ENCODE peak calls at places on chromosomes 16 and 17, in eight cellular contexts. Q is AG09319, T is PC-9, L is GM06990, U is glutamatergic neuron, A is neural crest cell, R is esophagus squamous epithelium, S is RWPE1. N is an unnamed sample.

GRCh38 chr16:65809627-65810026 is 556.9 kb upstream of the CDH5 start:
- DNase-seq in Q (no peak), T (no peak), L (no peak), U (no peak), A (no peak), R (no peak), S (no peak), N (no peak)

GRCh38 chr17:77875881-77876509 is 82.5 kb upstream of the TNRC6C start:
- DNase-seq in Q (no peak), T (no peak), L (no peak), U (no peak), A (no peak), R (no peak), S (no peak), N (no peak)

GRCh38 chr17:75927286-75927922 is 13.4 kb downstream of the FBF1 start:
- DNase-seq in Q (no peak), T (no peak), L (no peak), U (no peak), A (peak), R (no peak), S (peak), N (no peak)

GRCh38 chr16:23134274-23134673 is 15.0 kb downstream of the USP31 start:
- DNase-seq in Q (no peak), T (no peak), L (no peak), U (no peak), A (no peak), R (no peak), S (no peak), N (no peak)

GRCh38 chr16:29777576-29778360 is at the start of gene ZG16:
- DNase-seq in Q (no peak), T (peak), L (no peak), U (no peak), A (no peak), R (no peak), S (no peak), N (no peak)

GRCh38 chr16:51591480-51591879 is 440.4 kb upstream of the SALL1 start:
- DNase-seq in Q (no peak), T (no peak), L (no peak), U (no peak), A (no peak), R (no peak), S (no peak), N (no peak)

GRCh38 chr16:2716948-2717347 is 3.1 kb downstream of the PRSS27 start:
- DNase-seq in Q (no peak), T (no peak), L (no peak), U (no peak), A (no peak), R (no peak), S (no peak), N (no peak)

GRCh38 chr17:49468827-49469385 is 26.2 kb upstream of the NGFR start:
- DNase-seq in Q (no peak), T (no peak), L (no peak), U (no peak), A (no peak), R (no peak), S (no peak), N (no peak)

GRCh38 chr17:39517224-39517623 is 55.9 kb downstream of the CDK12 start:
- DNase-seq in Q (no peak), T (no peak), L (no peak), U (no peak), A (no peak), R (no peak), S (no peak), N (no peak)

GRCh38 chr16:4309833-4310266 is 6.0 kb upstream of the GLIS2 start:
- DNase-seq in Q (peak), T (peak), L (peak), U (peak), A (peak), R (no peak), S (no peak), N (no peak)

GRCh38 chr16:78576941-78577340 is 477.5 kb downstream of the WWOX start:
- DNase-seq in Q (no peak), T (no peak), L (no peak), U (no peak), A (no peak), R (no peak), S (peak), N (no peak)

GRCh38 chr17:7897090-7897489 is 8.5 kb downstream of the CHD3 start:
- DNase-seq in Q (no peak), T (no peak), L (no peak), U (no peak), A (no peak), R (no peak), S (no peak), N (no peak)

GRCh38 chr16:79250457-79251098 is 350.0 kb downstream of the MAF start:
- DNase-seq in Q (no peak), T (no peak), L (no peak), U (no peak), A (no peak), R (no peak), S (no peak), N (no peak)

GRCh38 chr17:48031966-48032365 is 5.6 kb downstream of the COPZ2 start:
- DNase-seq in Q (no peak), T (no peak), L (no peak), U (no peak), A (no peak), R (no peak), S (no peak), N (no peak)

GRCh38 chr17:81553616-81554181 is 1.5 kb upstream of the FAAP100 start:
- DNase-seq in Q (no peak), T (peak), L (no peak), U (peak), A (no peak), R (no peak), S (peak), N (no peak)

GRCh38 chr17:28937044-28937729 is 14.1 kb downstream of the PHF12 start:
- DNase-seq in Q (no peak), T (peak), L (no peak), U (no peak), A (no peak), R (no peak), S (no peak), N (no peak)

GRCh38 chr17:7886227-7887037 is 2.2 kb upstream of the CHD3 start:
- DNase-seq in Q (no peak), T (no peak), L (peak), U (peak), A (peak), R (no peak), S (no peak), N (no peak)

GRCh38 chr16:56013962-56014552 is 138.9 kb upstream of the CES5A start:
- DNase-seq in Q (no peak), T (peak), L (no peak), U (no peak), A (peak), R (no peak), S (peak), N (no peak)

GRCh38 chr16:12245923-12246290 is 269.4 kb downstream of the SNX29 start:
- DNase-seq in Q (no peak), T (no peak), L (no peak), U (no peak), A (no peak), R (no peak), S (no peak), N (no peak)

GRCh38 chr17:78979780-78980623 is at the start of gene LGALS3BP:
- DNase-seq in Q (peak), T (peak), L (no peak), U (no peak), A (no peak), R (no peak), S (peak), N (no peak)

GRCh38 chr16:57786632-57787518 is 15.4 kb downstream of the KIFC3 start:
- DNase-seq in Q (no peak), T (no peak), L (no peak), U (no peak), A (no peak), R (no peak), S (no peak), N (no peak)

GRCh38 chr16:28495098-28495793 is 803 bp downstream of the APOBR start:
- DNase-seq in Q (no peak), T (no peak), L (no peak), U (no peak), A (no peak), R (no peak), S (no peak), N (no peak)

GRCh38 chr16:28492511-28492910 is 637 bp upstream of the CLN3 start:
- DNase-seq in Q (no peak), T (no peak), L (no peak), U (no peak), A (no peak), R (no peak), S (no peak), N (no peak)

GRCh38 chr16:28494141-28494851 is at the start of gene APOBR:
- DNase-seq in Q (no peak), T (no peak), L (peak), U (no peak), A (no peak), R (peak), S (no peak), N (no peak)

GRCh38 chr16:28491970-28492474 is at the start of gene CLN3:
- DNase-seq in Q (peak), T (peak), L (peak), U (peak), A (peak), R (peak), S (peak), N (peak)

GRCh38 chr16:28491080-28491969 is 549 bp downstream of the CLN3 start:
- DNase-seq in Q (no peak), T (peak), L (no peak), U (peak), A (peak), R (no peak), S (peak), N (no peak)
- TF ChIP-seq CTCF in Q (peak), T (no peak), L (peak), U (no peak), A (no peak), R (peak), S (no peak), N (no peak)

DNA sequence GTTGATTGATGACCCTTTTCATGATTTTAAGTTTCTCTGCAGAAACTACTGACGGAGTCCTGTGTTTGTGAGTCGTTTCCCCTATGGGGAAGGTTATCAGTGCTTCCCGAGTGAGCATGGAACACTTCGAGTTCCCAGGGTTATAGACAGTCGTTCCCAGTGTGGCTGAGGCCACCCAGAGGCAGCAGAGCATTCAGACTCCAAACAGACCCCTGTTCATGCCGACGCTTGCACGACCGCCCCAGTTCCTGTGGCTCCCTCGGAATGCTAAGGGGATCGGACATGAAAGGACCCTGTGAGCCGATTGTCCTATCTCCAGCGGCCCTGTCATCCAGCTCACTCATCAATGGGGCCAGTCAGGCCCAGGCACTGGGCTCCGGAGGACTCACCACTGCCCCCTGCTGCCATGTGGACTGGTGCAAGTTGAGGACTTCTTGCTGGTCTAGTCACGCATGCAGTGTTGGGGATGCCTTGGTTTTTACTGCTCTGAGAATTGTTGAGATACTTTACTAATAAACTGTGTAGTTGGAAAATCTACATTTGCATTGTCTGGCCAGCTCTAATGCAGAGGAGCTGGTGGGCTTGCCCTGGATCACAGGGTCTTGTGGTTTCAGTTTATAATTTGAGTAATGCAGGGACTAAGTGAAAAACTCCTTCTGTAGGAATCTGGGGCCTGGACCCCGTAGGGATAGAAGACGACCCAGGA is 3.1 kb upstream of the RPL13 start:
- DNase-seq in Q (no peak), T (peak), L (peak), U (peak), A (peak), R (no peak), S (no peak), N (no peak)
- TF ChIP-seq CTCF in Q (peak), T (peak), L (peak), U (peak), A (peak), R (peak), S (peak), N (peak)

DNA sequence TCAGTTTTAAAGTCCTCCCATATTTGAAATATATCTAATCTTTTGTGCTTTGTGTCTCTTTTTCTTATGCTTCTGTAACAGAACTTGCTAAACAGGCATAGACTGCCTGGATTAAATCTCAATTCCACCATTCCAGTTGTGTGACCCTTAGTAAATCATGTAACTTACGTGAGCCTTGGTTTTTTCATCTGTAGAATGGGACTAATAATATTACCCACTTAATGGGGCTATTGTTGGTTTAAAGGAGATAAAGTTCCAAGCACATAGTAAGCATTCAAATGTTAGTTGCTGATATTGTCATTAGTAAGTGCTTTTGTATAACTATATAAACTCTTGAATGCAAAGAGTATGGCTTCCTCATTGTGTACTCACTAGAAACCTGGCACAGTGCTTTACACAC is 5.9 kb upstream of the VWA3A start:
- DNase-seq in Q (no peak), T (no peak), L (no peak), U (no peak), A (no peak), R (no peak), S (no peak), N (no peak)
- TF ChIP-seq CTCF in Q (no peak), T (no peak), L (no peak), U (no peak), A (no peak), R (no peak), S (no peak), N (no peak)

GRCh38 chr16:49464877-49465504 is 91.4 kb downstream of the C16orf78 start:
- DNase-seq in Q (no peak), T (no peak), L (no peak), U (peak), A (no peak), R (no peak), S (no peak), N (no peak)
- TF ChIP-seq CTCF in Q (no peak), T (peak), L (peak), U (peak), A (peak), R (no peak), S (peak), N (peak)

GRCh38 chr16:87838643-87839541 is 30.4 kb downstream of the SLC7A5 start:
- DNase-seq in Q (no peak), T (no peak), L (no peak), U (no peak), A (no peak), R (no peak), S (no peak), N (no peak)

GRCh38 chr16:87842209-87842869 is 27.0 kb downstream of the SLC7A5 start:
- DNase-seq in Q (no peak), T (no peak), L (no peak), U (no peak), A (no peak), R (no peak), S (no peak), N (no peak)

GRCh38 chr16:87841608-87842208 is 27.6 kb downstream of the SLC7A5 start:
- DNase-seq in Q (no peak), T (no peak), L (no peak), U (no peak), A (no peak), R (no peak), S (no peak), N (no peak)

GRCh38 chr16:87839542-87840461 is 29.5 kb downstream of the SLC7A5 start:
- DNase-seq in Q (no peak), T (no peak), L (no peak), U (no peak), A (no peak), R (no peak), S (no peak), N (no peak)

DNA sequence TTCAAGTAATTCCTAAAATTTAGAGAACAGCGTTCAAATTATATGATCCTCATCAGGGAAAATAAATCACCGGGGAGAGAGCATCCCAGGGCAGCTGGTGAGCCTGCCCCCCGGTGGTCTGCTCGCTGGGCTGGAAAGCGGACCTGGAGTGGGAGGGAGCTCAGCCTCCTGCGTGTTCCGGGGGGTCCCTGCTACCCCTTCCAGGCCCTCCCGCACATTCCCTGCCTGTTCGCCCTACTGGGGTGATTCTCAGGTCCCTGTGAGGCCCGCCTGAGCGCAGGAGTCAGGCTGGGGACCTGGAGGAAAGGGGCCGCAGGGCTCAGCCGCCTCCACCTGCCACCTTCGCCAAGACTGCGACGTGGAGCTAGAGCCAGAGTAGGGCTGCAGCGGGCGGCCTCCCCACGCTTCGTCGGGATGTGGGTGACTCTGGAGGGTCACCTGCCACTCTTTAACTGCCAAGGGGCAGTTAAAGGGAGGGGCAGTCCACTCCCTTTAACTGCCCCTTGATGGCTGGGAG is 28.8 kb downstream of the SLC7A5 start:
- DNase-seq in Q (no peak), T (no peak), L (no peak), U (no peak), A (no peak), R (no peak), S (no peak), N (no peak)
- TF ChIP-seq CTCF in Q (no peak), T (no peak), L (no peak), U (no peak), A (no peak), R (no peak), S (no peak), N (no peak)

GRCh38 chr17:56231693-56232092 is 78.4 kb downstream of the ANKFN1 start:
- DNase-seq in Q (no peak), T (peak), L (no peak), U (no peak), A (no peak), R (no peak), S (no peak), N (no peak)
- TF ChIP-seq CTCF in Q (no peak), T (no peak), L (no peak), U (no peak), A (no peak), R (no peak), S (no peak), N (no peak)

N was measured in D721Med.